ENCODE peak calls at places on chromosome 16, in eight cellular contexts. B, M, W, J, C, U, T and X are unnamed samples.

GRCh38 chr16:85149776-85150175 is 37.5 kb upstream of the CIBAR2 start:
- DNase-seq in B (peak; percentile 92), M (no peak), W (no peak), J (no peak), C (no peak), U (peak; percentile 86), T (no peak), X (no peak)

GRCh38 chr16:31699601-31700000 is 171.9 kb downstream of the AHSP start:
- DNase-seq in B (no peak), M (no peak), W (no peak), J (no peak), C (no peak), U (no peak), T (no peak), X (no peak)

GRCh38 chr16:49055824-49056545 is 225.7 kb downstream of the CBLN1 start:
- DNase-seq in B (no peak), M (no peak), W (no peak), J (no peak), C (no peak), U (no peak), T (peak; percentile 58), X (no peak)

GRCh38 chr16:70725024-70725911 is 39.4 kb upstream of the MTSS2 start:
- DNase-seq in B (peak; percentile 75), M (no peak), W (no peak), J (no peak), C (peak; percentile 50), U (no peak), T (no peak), X (peak; percentile 67)

GRCh38 chr16:87721622-87722565 is 43.9 kb downstream of the KLHDC4 start:
- DNase-seq in B (no peak), M (no peak), W (no peak), J (no peak), C (no peak), U (no peak), T (no peak), X (no peak)

GRCh38 chr16:81005644-81006471 is 827 bp downstream of the CMC2 start:
- DNase-seq in B (no peak), M (peak; percentile 40), W (no peak), J (peak; percentile 85), C (no peak), U (no peak), T (peak; percentile 48), X (no peak)

GRCh38 chr16:66103245-66103644 is 263.2 kb upstream of the CDH5 start:
- DNase-seq in B (no peak), M (peak; percentile 23), W (no peak), J (no peak), C (no peak), U (no peak), T (no peak), X (peak; percentile 76)

GRCh38 chr16:81799138-81799504 is 20.0 kb downstream of the PLCG2 start:
- DNase-seq in B (no peak), M (no peak), W (no peak), J (no peak), C (no peak), U (no peak), T (no peak), X (no peak)

GRCh38 chr16:89749637-89750036 is 28.3 kb downstream of the ZNF276 start:
- DNase-seq in B (no peak), M (no peak), W (no peak), J (peak; percentile 61), C (peak; percentile 53), U (no peak), T (no peak), X (no peak)

GRCh38 chr16:31869511-31870201 is 4.0 kb upstream of the ZNF267 start:
- DNase-seq in B (no peak), M (peak; percentile 36), W (peak; percentile 42), J (peak; percentile 32), C (peak; percentile 74), U (no peak), T (no peak), X (peak; percentile 60)

GRCh38 chr16:84540194-84540593 is 35.7 kb upstream of the MEAK7 start:
- DNase-seq in B (no peak), M (no peak), W (no peak), J (no peak), C (no peak), U (no peak), T (no peak), X (no peak)

GRCh38 chr16:54936979-54937672 is 6.5 kb downstream of the IRX5 start:
- DNase-seq in B (peak; percentile 81), M (peak; percentile 51), W (no peak), J (no peak), C (no peak), U (no peak), T (peak; percentile 93), X (no peak)

GRCh38 chr16:54938351-54939346 is 8.0 kb downstream of the IRX5 start:
- DNase-seq in B (no peak), M (no peak), W (no peak), J (no peak), C (no peak), U (no peak), T (peak; percentile 70), X (no peak)

GRCh38 chr16:54939537-54940278 is 9.0 kb downstream of the IRX5 start:
- DNase-seq in B (no peak), M (no peak), W (no peak), J (no peak), C (no peak), U (no peak), T (peak; percentile 76), X (no peak)

GRCh38 chr16:54936086-54936978 is 5.7 kb downstream of the IRX5 start:
- DNase-seq in B (peak; percentile 67), M (no peak), W (no peak), J (no peak), C (no peak), U (no peak), T (peak; percentile 89), X (peak; percentile 37)

DNA sequence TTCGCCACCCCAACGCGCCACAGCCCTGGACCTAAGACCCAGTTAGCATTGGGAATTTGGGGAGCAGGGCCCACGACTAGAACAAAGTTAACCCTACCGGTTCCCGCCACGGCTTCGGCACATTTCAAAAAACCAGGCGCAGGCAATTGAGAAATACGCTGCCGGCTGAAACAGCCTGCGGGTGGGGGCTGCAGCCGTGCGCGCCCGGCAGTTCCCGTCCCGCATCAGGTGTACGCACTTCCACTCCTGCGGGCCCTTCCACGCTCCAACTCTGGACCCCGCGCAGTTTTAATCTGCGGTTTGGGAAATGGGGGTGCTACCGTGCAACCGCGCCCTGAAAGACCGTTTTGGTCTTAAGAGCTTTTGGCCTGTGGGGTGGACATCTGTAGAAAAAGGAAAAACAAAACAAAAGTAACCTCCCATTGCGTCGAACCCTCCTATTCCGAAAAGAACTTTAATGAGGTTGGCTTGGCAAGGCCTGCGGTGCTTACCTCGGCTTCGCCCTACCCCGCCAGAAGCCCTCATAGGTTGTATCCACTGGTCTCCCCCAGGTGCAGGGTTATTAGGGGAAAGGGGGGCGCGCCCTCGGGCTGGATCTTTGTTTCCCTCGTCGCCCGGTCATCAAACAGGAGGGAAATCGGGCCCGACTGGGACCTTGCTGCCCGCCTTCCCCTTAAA is 7.1 kb downstream of the IRX5 start:
- DNase-seq in B (no peak), M (no peak), W (no peak), J (no peak), C (no peak), U (no peak), T (no peak), X (no peak)
- H3K4me3 ChIP-seq in B (peak overlapping the region; percentile 89), M (peak overlapping the region; percentile 87), W (no peak overlapping the region), J (no peak overlapping the region), C (peak overlapping the region; percentile 48), U (no peak overlapping the region), T (peak overlapping the region; percentile 55), X (no peak overlapping the region)

DNA sequence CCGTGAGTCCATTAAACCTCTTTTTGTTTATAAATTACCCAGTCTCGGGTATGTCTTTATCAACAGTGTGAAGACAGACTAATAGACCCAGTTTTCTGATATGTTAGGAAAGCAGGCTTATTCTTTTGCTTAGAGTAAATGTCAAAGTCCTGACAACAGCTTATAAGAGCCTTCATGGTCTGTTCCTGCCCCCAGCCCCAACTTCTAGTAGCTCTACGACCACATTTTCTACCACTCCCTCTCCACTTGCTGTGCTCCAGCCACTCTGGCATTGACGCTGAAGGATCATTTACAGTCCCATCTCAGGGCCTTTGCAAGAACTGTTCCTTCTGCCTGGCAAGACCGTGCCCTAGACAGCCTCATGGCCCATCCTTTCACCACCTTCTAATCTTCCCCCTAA is 104.6 kb upstream of the GPR139 start:
- DNase-seq in B (no peak), M (no peak), W (no peak), J (no peak), C (no peak), U (no peak), T (no peak), X (no peak)
- H3K4me3 ChIP-seq in B (no peak overlapping the region), M (no peak overlapping the region), W (no peak overlapping the region), J (no peak overlapping the region), C (no peak overlapping the region), U (no peak overlapping the region), T (no peak overlapping the region), X (no peak overlapping the region)

DNA sequence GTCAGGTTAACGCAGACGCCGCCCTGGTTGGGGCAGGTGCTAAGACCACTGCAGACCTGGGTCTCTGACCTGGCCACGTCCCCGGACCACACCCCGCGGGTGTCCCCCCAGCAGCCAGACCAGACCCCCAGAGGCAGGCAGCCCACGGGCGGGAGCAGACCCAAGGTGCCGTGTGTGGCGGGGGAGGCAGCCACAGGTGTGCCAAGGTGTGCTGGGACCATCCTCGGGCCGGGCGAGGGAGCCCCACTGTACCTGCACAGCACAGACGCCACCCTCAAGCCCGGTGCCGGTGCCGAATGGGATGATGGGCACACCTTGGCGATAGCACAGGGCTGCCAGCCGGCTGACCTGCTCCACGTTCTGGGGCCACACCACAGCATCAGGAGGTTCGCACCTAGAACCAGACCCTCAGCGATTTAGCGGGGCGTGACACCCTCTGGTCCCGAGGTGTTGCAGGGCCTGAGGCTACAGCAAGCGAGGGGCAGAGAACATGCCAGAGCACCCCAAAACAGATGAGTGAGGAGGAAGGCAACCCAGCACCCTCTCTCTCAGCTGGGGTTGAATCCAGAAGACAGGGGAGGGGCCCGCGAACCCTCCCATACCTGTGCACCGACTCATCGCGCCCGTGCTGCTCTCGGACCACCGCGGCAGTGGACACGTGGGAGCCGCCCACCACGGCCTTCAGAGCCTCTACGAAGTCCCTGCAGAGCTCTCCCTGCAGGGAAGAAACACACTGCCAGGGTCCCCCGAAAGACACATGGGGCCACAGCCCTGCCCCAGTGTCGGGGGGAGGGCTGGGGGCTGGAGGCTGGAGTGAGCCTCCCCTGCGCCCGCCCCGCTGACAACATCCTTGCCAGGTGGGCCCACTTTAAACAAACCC is 1.4 kb downstream of the LDHD start:
- DNase-seq in B (no peak), M (no peak), W (no peak), J (no peak), C (no peak), U (no peak), T (no peak), X (no peak)
- H3K4me3 ChIP-seq in B (peak overlapping the region; percentile 77), M (peak overlapping the region; percentile 86), W (no peak overlapping the region), J (no peak overlapping the region), C (peak overlapping the region; percentile 65), U (no peak overlapping the region), T (no peak overlapping the region), X (no peak overlapping the region)

GRCh38 chr16:46974352-46974751 is 878 bp upstream of the DNAJA2 start:
- DNase-seq in B (no peak), M (peak; percentile 42), W (no peak), J (no peak), C (no peak), U (no peak), T (peak; percentile 13), X (peak; percentile 14)
- H3K4me3 ChIP-seq in B (peak overlapping the region; percentile 82), M (peak overlapping the region; percentile 89), W (peak overlapping the region; percentile 83), J (no peak overlapping the region), C (peak overlapping the region; percentile 89), U (no peak overlapping the region), T (peak overlapping the region; percentile 91), X (peak overlapping the region; percentile 91)